ENCODE peak calls at places on chromosome 15, in ten cellular contexts. F, H, M, K, I, B, S, A, R and O are unnamed samples.
A peak's percentile ranks its signal among the peaks of the same experiment; 100 is the strongest.

GRCh38 chr15:44163370-44163769 is 31.7 kb downstream of the FRMD5 start:
- DNase-seq in F (no peak), H (no peak), M (no peak), K (no peak), I (no peak), B (no peak), S (no peak), A (no peak), R (no peak), O (no peak)

GRCh38 chr15:48025118-48025517 is 95.7 kb upstream of the SLC24A5 start:
- DNase-seq in F (no peak), H (no peak), M (no peak), K (no peak), I (no peak), B (no peak), S (no peak), A (no peak), R (no peak), O (no peak)

GRCh38 chr15:55795031-55795430 is 52.1 kb upstream of the PRTG start:
- DNase-seq in F (no peak), H (no peak), M (no peak), K (no peak), I (no peak), B (no peak), S (no peak), A (no peak), R (no peak), O (no peak)

GRCh38 chr15:88894819-88895767 is at the start of gene HAPLN3:
- DNase-seq in F (no peak), H (peak; percentile 37), M (no peak), K (peak; percentile 81), I (peak; percentile 88), B (peak; percentile 49), S (peak; percentile 82), A (peak; percentile 49), R (no peak), O (no peak)

GRCh38 chr15:70166506-70167087 is 68.9 kb upstream of the TLE3 start:
- DNase-seq in F (no peak), H (no peak), M (peak; percentile 43), K (peak; percentile 22), I (no peak), B (no peak), S (no peak), A (no peak), R (no peak), O (no peak)

GRCh38 chr15:29959384-29960137 is 123.2 kb upstream of the GOLGA8J start:
- DNase-seq in F (no peak), H (no peak), M (no peak), K (no peak), I (no peak), B (no peak), S (no peak), A (no peak), R (no peak), O (no peak)

GRCh38 chr15:97790180-97790579 is 170.3 kb upstream of the ARRDC4 start:
- DNase-seq in F (no peak), H (no peak), M (no peak), K (no peak), I (no peak), B (no peak), S (no peak), A (no peak), R (no peak), O (no peak)

GRCh38 chr15:40454904-40455391 is 14.2 kb downstream of the BAHD1 start:
- DNase-seq in F (no peak), H (no peak), M (peak; percentile 66), K (no peak), I (no peak), B (no peak), S (no peak), A (no peak), R (no peak), O (no peak)

GRCh38 chr15:73969151-73969759 is 22.8 kb downstream of the STOML1 start:
- DNase-seq in F (no peak), H (no peak), M (no peak), K (no peak), I (peak; percentile 58), B (no peak), S (peak; percentile 42), A (no peak), R (no peak), O (no peak)

GRCh38 chr15:73968461-73968860 is 23.6 kb downstream of the STOML1 start:
- DNase-seq in F (no peak), H (no peak), M (no peak), K (no peak), I (no peak), B (no peak), S (no peak), A (no peak), R (no peak), O (no peak)

GRCh38 chr15:73978896-73979295 is 13.2 kb downstream of the STOML1 start:
- DNase-seq in F (no peak), H (no peak), M (no peak), K (no peak), I (no peak), B (no peak), S (no peak), A (no peak), R (no peak), O (no peak)

DNA sequence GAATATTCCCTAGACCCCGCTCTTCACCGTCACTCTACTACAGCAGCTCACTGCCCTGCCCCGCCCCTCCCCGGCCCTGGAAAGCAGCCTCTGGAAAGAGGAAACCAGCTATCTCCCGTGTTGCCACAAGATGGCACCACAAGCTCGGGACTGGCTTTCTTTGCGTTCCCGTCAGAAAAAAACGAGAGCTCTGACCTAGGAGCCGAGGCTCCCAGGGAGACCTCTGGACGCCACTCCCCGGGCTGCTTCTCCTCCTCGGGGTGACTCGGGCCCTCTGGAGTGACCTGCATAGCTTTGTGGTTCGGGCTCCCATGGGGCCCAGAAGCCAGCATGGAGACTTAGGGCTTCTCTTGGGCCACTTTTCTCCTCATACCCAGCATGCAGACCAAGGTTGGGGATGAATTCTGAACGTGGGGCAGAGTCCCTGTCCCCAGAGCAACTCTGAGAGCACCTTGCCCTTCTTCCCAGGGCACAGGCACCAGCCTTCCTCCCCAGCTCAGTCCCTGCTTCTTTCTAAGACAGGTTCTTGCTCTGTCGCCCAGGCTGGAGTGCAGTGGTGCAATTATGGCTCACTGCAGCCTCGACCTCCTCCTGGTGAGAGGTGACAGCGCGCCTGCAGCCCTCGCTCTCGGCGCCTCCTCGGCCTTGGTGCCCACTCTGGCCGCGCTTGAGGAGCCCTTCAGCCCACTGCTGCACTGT is 19.0 kb downstream of the STOML1 start:
- DNase-seq in F (peak; percentile 88), H (peak; percentile 90), M (peak; percentile 91), K (peak; percentile 96), I (peak; percentile 95), B (peak; percentile 89), S (peak; percentile 88), A (peak; percentile 74), R (no peak), O (peak; percentile 63)
- H3K4me3 ChIP-seq in F (peak overlapping the region; percentile 33), H (no peak overlapping the region), M (peak overlapping the region; percentile 22), K (no peak overlapping the region), I (no peak overlapping the region), B (peak overlapping the region; percentile 6), S (no peak overlapping the region), A (no peak overlapping the region), R (no peak overlapping the region), O (no peak overlapping the region)

GRCh38 chr15:23869391-23869790 is 182.3 kb upstream of the NDN start:
- DNase-seq in F (peak; percentile 8), H (peak; percentile 86), M (peak; percentile 57), K (peak; percentile 90), I (no peak), B (no peak), S (no peak), A (no peak), R (no peak), O (no peak)

GRCh38 chr15:23860846-23861245 is 173.7 kb upstream of the NDN start:
- DNase-seq in F (no peak), H (peak; percentile 36), M (no peak), K (no peak), I (no peak), B (no peak), S (no peak), A (no peak), R (no peak), O (no peak)

GRCh38 chr15:23866832-23867231 is 179.7 kb upstream of the NDN start:
- DNase-seq in F (no peak), H (peak; percentile 33), M (peak; percentile 11), K (no peak), I (no peak), B (no peak), S (no peak), A (no peak), R (no peak), O (no peak)
- H3K4me3 ChIP-seq in F (no peak overlapping the region), H (no peak overlapping the region), M (no peak overlapping the region), K (no peak overlapping the region), I (no peak overlapping the region), B (no peak overlapping the region), S (no peak overlapping the region), A (no peak overlapping the region), R (no peak overlapping the region), O (no peak overlapping the region)

GRCh38 chr15:60656041-60656440 is 177.1 kb upstream of the ICE2 start:
- DNase-seq in F (peak; percentile 20), H (no peak), M (no peak), K (no peak), I (no peak), B (no peak), S (no peak), A (no peak), R (no peak), O (no peak)

GRCh38 chr15:60656491-60657284 is 177.7 kb upstream of the ICE2 start:
- DNase-seq in F (no peak), H (no peak), M (no peak), K (no peak), I (no peak), B (no peak), S (no peak), A (no peak), R (no peak), O (peak; percentile 89)

GRCh38 chr15:60655252-60655651 is 176.3 kb upstream of the ICE2 start:
- DNase-seq in F (no peak), H (no peak), M (no peak), K (peak; percentile 71), I (no peak), B (no peak), S (no peak), A (no peak), R (no peak), O (no peak)

GRCh38 chr15:60660290-60661051 is 181.5 kb upstream of the ICE2 start:
- DNase-seq in F (peak; percentile 49), H (no peak), M (peak; percentile 78), K (no peak), I (no peak), B (no peak), S (no peak), A (no peak), R (no peak), O (peak; percentile 50)

DNA sequence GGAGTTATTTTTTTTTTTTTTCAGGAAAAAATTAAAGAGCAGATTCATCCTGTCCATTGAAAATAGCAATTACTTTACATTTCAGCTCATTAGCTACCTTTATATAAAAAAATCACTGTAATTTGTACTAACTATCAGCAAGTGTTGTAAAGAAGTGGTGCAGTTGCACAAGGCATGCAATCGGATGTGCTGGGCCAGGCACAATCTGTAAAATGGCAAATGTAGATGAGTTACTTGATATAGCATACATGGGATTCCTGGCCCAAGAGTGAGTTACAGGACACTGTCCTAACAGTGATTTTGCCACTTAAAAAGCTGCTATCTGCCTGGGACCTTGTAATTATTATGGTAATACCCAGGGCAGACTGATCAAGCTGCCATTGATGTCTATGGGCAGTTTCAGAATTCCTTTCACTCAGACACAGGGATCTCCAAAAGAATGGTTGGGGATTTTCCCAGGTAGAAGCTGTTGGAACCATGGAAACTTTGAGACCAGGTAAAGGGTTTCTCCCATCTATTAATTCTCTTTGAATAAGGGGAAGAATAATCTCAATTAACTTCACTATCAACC is 182.2 kb upstream of the ICE2 start:
- DNase-seq in F (no peak), H (no peak), M (peak; percentile 41), K (no peak), I (no peak), B (no peak), S (no peak), A (no peak), R (no peak), O (no peak)
- H3K4me3 ChIP-seq in F (no peak overlapping the region), H (no peak overlapping the region), M (peak overlapping the region; percentile 22), K (no peak overlapping the region), I (no peak overlapping the region), B (no peak overlapping the region), S (no peak overlapping the region), A (no peak overlapping the region), R (no peak overlapping the region), O (no peak overlapping the region)

DNA sequence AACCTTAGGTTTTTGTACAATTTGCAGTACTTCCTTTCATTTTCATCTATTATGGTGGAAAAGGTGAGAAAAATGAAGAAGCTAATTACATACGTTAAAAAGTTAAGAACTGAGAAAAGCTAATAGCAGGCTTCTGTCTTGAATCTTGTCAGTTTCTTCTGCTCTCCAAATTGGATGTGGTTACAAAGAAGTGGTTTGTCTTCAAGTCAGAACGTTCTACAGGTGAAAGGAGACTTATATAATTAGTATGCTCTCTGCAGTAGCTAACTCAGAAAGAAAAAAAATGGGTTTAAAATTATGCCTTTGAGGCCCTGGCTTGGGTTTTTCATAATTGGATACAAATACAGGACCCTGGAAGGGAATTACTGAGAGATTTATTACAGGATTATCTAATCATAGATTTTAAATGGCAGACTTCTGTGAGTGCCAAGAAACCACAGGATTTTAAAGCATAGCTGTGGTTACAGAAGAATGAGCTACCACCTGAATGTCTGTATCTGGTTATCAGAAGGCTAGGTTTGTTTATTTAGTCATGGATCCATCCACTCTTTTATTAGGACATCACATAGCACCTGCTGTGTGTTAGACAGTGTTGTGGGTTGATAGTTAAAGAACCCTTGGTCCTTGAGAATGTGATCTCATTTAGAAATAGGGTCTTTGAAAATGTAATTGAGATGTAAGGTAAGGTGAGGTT is 528.1 kb upstream of the MCTP2 start:
- DNase-seq in F (no peak), H (no peak), M (no peak), K (no peak), I (no peak), B (no peak), S (no peak), A (no peak), R (no peak), O (no peak)
- H3K4me3 ChIP-seq in F (no peak overlapping the region), H (no peak overlapping the region), M (no peak overlapping the region), K (no peak overlapping the region), I (no peak overlapping the region), B (no peak overlapping the region), S (no peak overlapping the region), A (no peak overlapping the region), R (no peak overlapping the region), O (no peak overlapping the region)